ENCODE peak calls at places on chromosomes 3 and 15, in ten cellular contexts. One of them, this sample, is unnamed.

GRCh38 chr3:73611176-73611575 is 13.6 kb downstream of the PDZRN3 start:
- DNase-seq in esophagus squamous epithelium: no peak
- DNase-seq in GM12878: no peak
- DNase-seq in Karpas-422: no peak
- DNase-seq in PC-9: no peak
- DNase-seq in H9: no peak
- DNase-seq in fibroblast of lung: no peak
- DNase-seq in CD8-positive, alpha-beta T cell: no peak
- DNase-seq in CD8-positive, alpha-beta memory T cell: no peak
- DNase-seq in left lung: no peak
- DNase-seq in this sample: no peak

GRCh38 chr3:128378631-128379347 is 87.9 kb downstream of the DNAJB8 start:
- DNase-seq in esophagus squamous epithelium: no peak
- DNase-seq in GM12878: no peak
- DNase-seq in Karpas-422: no peak
- DNase-seq in PC-9: no peak
- DNase-seq in H9: no peak
- DNase-seq in fibroblast of lung: peak; percentile 84
- DNase-seq in CD8-positive, alpha-beta T cell: no peak
- DNase-seq in CD8-positive, alpha-beta memory T cell: no peak
- DNase-seq in left lung: peak; percentile 65
- DNase-seq in this sample: no peak

GRCh38 chr15:32716216-32716959 is 1.4 kb upstream of the GREM1 start:
- DNase-seq in esophagus squamous epithelium: no peak
- DNase-seq in GM12878: no peak
- DNase-seq in Karpas-422: no peak
- DNase-seq in PC-9: no peak
- DNase-seq in H9: no peak
- DNase-seq in fibroblast of lung: peak; percentile 32
- DNase-seq in CD8-positive, alpha-beta T cell: no peak
- DNase-seq in CD8-positive, alpha-beta memory T cell: no peak
- DNase-seq in left lung: no peak
- DNase-seq in this sample: no peak

GRCh38 chr3:70273492-70273891 is 38.9 kb downstream of the MDFIC2 start:
- DNase-seq in esophagus squamous epithelium: no peak
- DNase-seq in GM12878: no peak
- DNase-seq in Karpas-422: no peak
- DNase-seq in PC-9: no peak
- DNase-seq in H9: no peak
- DNase-seq in fibroblast of lung: peak; percentile 11
- DNase-seq in CD8-positive, alpha-beta T cell: no peak
- DNase-seq in CD8-positive, alpha-beta memory T cell: no peak
- DNase-seq in left lung: no peak
- DNase-seq in this sample: no peak

GRCh38 chr3:39250116-39250747 is 29.6 kb downstream of the CX3CR1 start:
- DNase-seq in esophagus squamous epithelium: no peak
- DNase-seq in GM12878: no peak
- DNase-seq in Karpas-422: no peak
- DNase-seq in PC-9: no peak
- DNase-seq in H9: no peak
- DNase-seq in fibroblast of lung: no peak
- DNase-seq in CD8-positive, alpha-beta T cell: no peak
- DNase-seq in CD8-positive, alpha-beta memory T cell: no peak
- DNase-seq in left lung: no peak
- DNase-seq in this sample: no peak

GRCh38 chr3:117853923-117854322 is 1144.3 kb downstream of the TUSC7 start:
- DNase-seq in esophagus squamous epithelium: no peak
- DNase-seq in GM12878: no peak
- DNase-seq in Karpas-422: no peak
- DNase-seq in PC-9: no peak
- DNase-seq in H9: no peak
- DNase-seq in fibroblast of lung: peak; percentile 87
- DNase-seq in CD8-positive, alpha-beta T cell: no peak
- DNase-seq in CD8-positive, alpha-beta memory T cell: no peak
- DNase-seq in left lung: no peak
- DNase-seq in this sample: no peak

GRCh38 chr15:101348643-101349496 is 53.8 kb upstream of the SNRPA1 start:
- DNase-seq in esophagus squamous epithelium: no peak
- DNase-seq in GM12878: no peak
- DNase-seq in Karpas-422: no peak
- DNase-seq in PC-9: peak; percentile 82
- DNase-seq in H9: no peak
- DNase-seq in fibroblast of lung: no peak
- DNase-seq in CD8-positive, alpha-beta T cell: no peak
- DNase-seq in CD8-positive, alpha-beta memory T cell: no peak
- DNase-seq in left lung: no peak
- DNase-seq in this sample: peak; percentile 2

GRCh38 chr3:190382082-190382481 is 5.9 kb upstream of the CLDN16 start:
- DNase-seq in esophagus squamous epithelium: no peak
- DNase-seq in GM12878: no peak
- DNase-seq in Karpas-422: no peak
- DNase-seq in PC-9: no peak
- DNase-seq in H9: no peak
- DNase-seq in fibroblast of lung: peak; percentile 42
- DNase-seq in CD8-positive, alpha-beta T cell: no peak
- DNase-seq in CD8-positive, alpha-beta memory T cell: no peak
- DNase-seq in left lung: no peak
- DNase-seq in this sample: no peak

GRCh38 chr3:131216801-131217200 is 164.8 kb upstream of the NUDT16 start:
- DNase-seq in esophagus squamous epithelium: no peak
- DNase-seq in GM12878: no peak
- DNase-seq in Karpas-422: no peak
- DNase-seq in PC-9: peak; percentile 47
- DNase-seq in H9: peak; percentile 55
- DNase-seq in fibroblast of lung: peak; percentile 74
- DNase-seq in CD8-positive, alpha-beta T cell: no peak
- DNase-seq in CD8-positive, alpha-beta memory T cell: no peak
- DNase-seq in left lung: no peak
- DNase-seq in this sample: no peak

GRCh38 chr3:44966795-44967278 is 9.1 kb downstream of the ZDHHC3 start:
- DNase-seq in esophagus squamous epithelium: no peak
- DNase-seq in GM12878: no peak
- DNase-seq in Karpas-422: no peak
- DNase-seq in PC-9: peak; percentile 77
- DNase-seq in H9: no peak
- DNase-seq in fibroblast of lung: no peak
- DNase-seq in CD8-positive, alpha-beta T cell: no peak
- DNase-seq in CD8-positive, alpha-beta memory T cell: no peak
- DNase-seq in left lung: no peak
- DNase-seq in this sample: no peak

GRCh38 chr15:32831458-32831857 is 113.7 kb downstream of the GREM1 start:
- DNase-seq in esophagus squamous epithelium: no peak
- DNase-seq in GM12878: no peak
- DNase-seq in Karpas-422: no peak
- DNase-seq in PC-9: no peak
- DNase-seq in H9: no peak
- DNase-seq in fibroblast of lung: no peak
- DNase-seq in CD8-positive, alpha-beta T cell: no peak
- DNase-seq in CD8-positive, alpha-beta memory T cell: no peak
- DNase-seq in left lung: no peak
- DNase-seq in this sample: no peak

GRCh38 chr15:64502537-64502936 is 42.2 kb downstream of the ZNF609 start:
- DNase-seq in esophagus squamous epithelium: no peak
- DNase-seq in GM12878: no peak
- DNase-seq in Karpas-422: no peak
- DNase-seq in PC-9: no peak
- DNase-seq in H9: no peak
- DNase-seq in fibroblast of lung: no peak
- DNase-seq in CD8-positive, alpha-beta T cell: no peak
- DNase-seq in CD8-positive, alpha-beta memory T cell: no peak
- DNase-seq in left lung: no peak
- DNase-seq in this sample: no peak
- H3K4me1 ChIP-seq in esophagus squamous epithelium: peaks cover 58% of the 10 kb centered on the region
- H3K4me1 ChIP-seq in GM12878: peaks cover 24% of the 10 kb centered on the region
- H3K4me1 ChIP-seq in Karpas-422: peaks cover 58% of the 10 kb centered on the region
- H3K4me1 ChIP-seq in PC-9: no peaks in the 10 kb centered on the region
- H3K4me1 ChIP-seq in H9: peaks cover 3% of the 10 kb centered on the region
- H3K4me1 ChIP-seq in fibroblast of lung: peaks cover 27% of the 10 kb centered on the region
- H3K4me1 ChIP-seq in CD8-positive, alpha-beta T cell: peaks cover 81% of the 10 kb centered on the region
- H3K4me1 ChIP-seq in CD8-positive, alpha-beta memory T cell: peaks cover 66% of the 10 kb centered on the region
- H3K4me1 ChIP-seq in left lung: peaks cover 44% of the 10 kb centered on the region
- H3K4me1 ChIP-seq in this sample: peaks cover 47% of the 10 kb centered on the region

GRCh38 chr15:25093455-25094029 is 138.8 kb downstream of the SNRPN start:
- DNase-seq in esophagus squamous epithelium: no peak
- DNase-seq in GM12878: no peak
- DNase-seq in Karpas-422: no peak
- DNase-seq in PC-9: no peak
- DNase-seq in H9: peak; percentile 5
- DNase-seq in fibroblast of lung: no peak
- DNase-seq in CD8-positive, alpha-beta T cell: no peak
- DNase-seq in CD8-positive, alpha-beta memory T cell: no peak
- DNase-seq in left lung: no peak
- DNase-seq in this sample: no peak

GRCh38 chr15:25092661-25093060 is 137.9 kb downstream of the SNRPN start:
- DNase-seq in esophagus squamous epithelium: no peak
- DNase-seq in GM12878: no peak
- DNase-seq in Karpas-422: no peak
- DNase-seq in PC-9: no peak
- DNase-seq in H9: no peak
- DNase-seq in fibroblast of lung: no peak
- DNase-seq in CD8-positive, alpha-beta T cell: no peak
- DNase-seq in CD8-positive, alpha-beta memory T cell: no peak
- DNase-seq in left lung: no peak
- DNase-seq in this sample: no peak

GRCh38 chr15:25094519-25094918 is 139.7 kb downstream of the SNRPN start:
- DNase-seq in esophagus squamous epithelium: no peak
- DNase-seq in GM12878: no peak
- DNase-seq in Karpas-422: no peak
- DNase-seq in PC-9: no peak
- DNase-seq in H9: peak; percentile 10
- DNase-seq in fibroblast of lung: no peak
- DNase-seq in CD8-positive, alpha-beta T cell: no peak
- DNase-seq in CD8-positive, alpha-beta memory T cell: no peak
- DNase-seq in left lung: no peak
- DNase-seq in this sample: no peak

GRCh38 chr15:25094066-25094465 is 139.3 kb downstream of the SNRPN start:
- DNase-seq in esophagus squamous epithelium: no peak
- DNase-seq in GM12878: no peak
- DNase-seq in Karpas-422: no peak
- DNase-seq in PC-9: no peak
- DNase-seq in H9: no peak
- DNase-seq in fibroblast of lung: no peak
- DNase-seq in CD8-positive, alpha-beta T cell: no peak
- DNase-seq in CD8-positive, alpha-beta memory T cell: no peak
- DNase-seq in left lung: no peak
- DNase-seq in this sample: no peak

DNA sequence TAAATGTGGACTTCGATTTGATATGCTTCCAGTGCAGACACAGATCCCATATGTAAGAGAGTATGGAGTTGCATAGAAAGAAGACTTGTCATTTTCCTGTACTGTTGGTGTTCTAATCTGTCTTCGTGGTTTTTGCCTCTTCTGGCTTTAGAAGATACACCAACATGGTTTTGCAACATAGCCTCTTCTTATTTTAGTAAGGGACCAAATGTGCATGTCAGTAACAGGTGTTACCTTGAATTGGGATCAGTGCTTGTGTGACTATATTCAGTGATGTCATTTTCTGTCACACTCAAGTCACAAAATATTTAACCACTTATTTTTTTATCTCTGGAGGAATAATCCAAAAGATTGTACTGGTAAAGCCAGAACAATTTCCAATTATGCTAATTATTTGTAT is 140.4 kb downstream of the SNRPN start:
- DNase-seq in esophagus squamous epithelium: no peak
- DNase-seq in GM12878: no peak
- DNase-seq in Karpas-422: no peak
- DNase-seq in PC-9: no peak
- DNase-seq in H9: no peak
- DNase-seq in fibroblast of lung: no peak
- DNase-seq in CD8-positive, alpha-beta T cell: no peak
- DNase-seq in CD8-positive, alpha-beta memory T cell: no peak
- DNase-seq in left lung: no peak
- DNase-seq in this sample: no peak
- H3K9me3 ChIP-seq in esophagus squamous epithelium: peaks cover 89% of the 10 kb centered on the region
- H3K9me3 ChIP-seq in GM12878: peaks cover 8% of the 10 kb centered on the region
- H3K9me3 ChIP-seq in Karpas-422: peaks cover 13% of the 10 kb centered on the region
- H3K9me3 ChIP-seq in PC-9: no peaks in the 10 kb centered on the region
- H3K9me3 ChIP-seq in H9: peaks cover 43% of the 10 kb centered on the region
- H3K9me3 ChIP-seq in fibroblast of lung: no peaks in the 10 kb centered on the region
- H3K9me3 ChIP-seq in CD8-positive, alpha-beta T cell: peaks cover 37% of the 10 kb centered on the region
- H3K9me3 ChIP-seq in CD8-positive, alpha-beta memory T cell: peaks cover 27% of the 10 kb centered on the region
- H3K9me3 ChIP-seq in left lung: peaks cover 99% of the 10 kb centered on the region
- H3K9me3 ChIP-seq in this sample: peaks cover 57% of the 10 kb centered on the region

DNA sequence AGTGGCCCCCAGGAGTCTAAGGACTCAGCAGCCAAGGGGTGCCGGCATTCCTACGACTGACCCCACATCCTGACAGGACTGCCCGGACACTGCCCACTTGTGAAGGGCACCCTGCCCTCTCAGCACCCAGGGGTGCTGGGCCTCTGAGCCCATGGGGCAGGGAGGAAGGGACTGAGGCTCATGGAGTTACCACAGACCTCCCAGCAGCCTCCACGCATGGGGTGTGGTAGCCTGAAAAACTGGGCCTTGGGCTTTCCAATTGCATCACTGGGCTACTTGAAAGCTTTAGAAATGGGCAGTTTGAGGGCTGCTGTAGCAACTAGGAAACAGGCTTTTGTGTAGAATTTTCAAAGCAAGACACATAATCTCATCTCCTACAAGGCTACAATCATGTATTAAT is 13.2 kb downstream of the TKT start:
- DNase-seq in esophagus squamous epithelium: no peak
- DNase-seq in GM12878: no peak
- DNase-seq in Karpas-422: no peak
- DNase-seq in PC-9: no peak
- DNase-seq in H9: no peak
- DNase-seq in fibroblast of lung: peak; percentile 32
- DNase-seq in CD8-positive, alpha-beta T cell: no peak
- DNase-seq in CD8-positive, alpha-beta memory T cell: no peak
- DNase-seq in left lung: peak; percentile 78
- DNase-seq in this sample: peak; percentile 76
- H3K4me1 ChIP-seq in esophagus squamous epithelium: peaks cover 92% of the 10 kb centered on the region
- H3K4me1 ChIP-seq in GM12878: no peaks in the 10 kb centered on the region
- H3K4me1 ChIP-seq in Karpas-422: no peaks in the 10 kb centered on the region
- H3K4me1 ChIP-seq in PC-9: peaks cover 94% of the 10 kb centered on the region
- H3K4me1 ChIP-seq in H9: peaks cover 11% of the 10 kb centered on the region
- H3K4me1 ChIP-seq in fibroblast of lung: peaks cover 17% of the 10 kb centered on the region
- H3K4me1 ChIP-seq in CD8-positive, alpha-beta T cell: peaks cover 7% of the 10 kb centered on the region
- H3K4me1 ChIP-seq in CD8-positive, alpha-beta memory T cell: no peaks in the 10 kb centered on the region
- H3K4me1 ChIP-seq in left lung: peaks cover 99% of the 10 kb centered on the region
- H3K4me1 ChIP-seq in this sample: peaks cover 65% of the 10 kb centered on the region

DNA sequence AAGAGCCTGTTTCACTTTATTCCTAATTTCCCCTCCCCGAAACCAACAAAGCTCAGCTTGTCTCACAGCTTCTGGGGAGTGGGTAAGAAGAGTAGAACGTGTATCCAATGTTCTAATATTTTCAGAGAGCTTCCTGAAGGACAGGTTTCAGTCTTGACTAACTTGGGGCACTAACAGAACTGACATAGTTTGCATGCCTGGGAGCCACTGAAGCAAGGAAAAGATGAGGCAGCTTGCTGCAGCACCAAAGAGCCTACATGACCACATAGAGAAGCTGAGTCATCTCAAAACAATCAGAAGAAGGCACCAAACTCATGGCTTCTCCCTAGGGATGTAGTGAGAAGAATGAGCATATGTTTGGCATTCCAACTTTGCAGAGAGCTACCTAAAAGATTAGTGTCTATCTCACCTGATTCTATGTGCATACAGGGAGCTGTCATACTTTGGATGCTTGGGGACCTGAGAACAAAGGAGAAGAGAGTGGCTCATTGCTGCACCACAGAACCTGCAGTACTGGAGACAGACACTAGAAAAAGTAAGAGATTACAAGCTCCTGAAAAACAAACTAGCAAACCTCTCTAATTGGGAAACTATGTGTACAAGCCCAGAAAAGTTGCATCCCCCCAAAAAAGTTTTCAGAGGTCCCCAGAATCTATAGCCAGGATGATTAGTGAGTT is 86.9 kb downstream of the DCLK3 start:
- DNase-seq in esophagus squamous epithelium: no peak
- DNase-seq in GM12878: no peak
- DNase-seq in Karpas-422: peak; percentile 42
- DNase-seq in PC-9: peak; percentile 78
- DNase-seq in H9: no peak
- DNase-seq in fibroblast of lung: peak; percentile 39
- DNase-seq in CD8-positive, alpha-beta T cell: no peak
- DNase-seq in CD8-positive, alpha-beta memory T cell: no peak
- DNase-seq in left lung: no peak
- DNase-seq in this sample: no peak
- H3K9me3 ChIP-seq in esophagus squamous epithelium: peaks cover 5% of the 10 kb centered on the region
- H3K9me3 ChIP-seq in GM12878: peaks cover 10% of the 10 kb centered on the region
- H3K9me3 ChIP-seq in Karpas-422: peaks cover 24% of the 10 kb centered on the region
- H3K9me3 ChIP-seq in PC-9: peaks cover 36% of the 10 kb centered on the region
- H3K9me3 ChIP-seq in H9: no peaks in the 10 kb centered on the region
- H3K9me3 ChIP-seq in fibroblast of lung: no peaks in the 10 kb centered on the region
- H3K9me3 ChIP-seq in CD8-positive, alpha-beta T cell: peaks cover 9% of the 10 kb centered on the region
- H3K9me3 ChIP-seq in CD8-positive, alpha-beta memory T cell: peaks cover 9% of the 10 kb centered on the region
- H3K9me3 ChIP-seq in left lung: peaks cover 42% of the 10 kb centered on the region
- H3K9me3 ChIP-seq in this sample: peaks cover 10% of the 10 kb centered on the region

This sample was measured in upper lobe of right lung.